ENCODE peak calls at places on chromosomes 3 and 15, in nine cellular contexts. U is HepG2; R is CD4-positive, alpha-beta memory T cell; O is HFF-Myc; G is tibial artery; K is transverse colon; M is cardiac fibroblast; T is fibroblast of mammary gland; N is GM12864. A is an unnamed sample.

GRCh38 chr3:186035277-186035676 is 73.6 kb downstream of the ETV5 start:
- DNase-seq in U (no peak), R (no peak), O (no peak), G (peak), K (no peak), M (peak), T (peak), N (no peak), A (no peak)

GRCh38 chr3:133273346-133273745 is 126.5 kb upstream of the BFSP2 start:
- DNase-seq in U (no peak), R (no peak), O (no peak), G (no peak), K (no peak), M (no peak), T (no peak), N (no peak), A (no peak)

GRCh38 chr3:122357828-122358617 is 25.0 kb downstream of the MIX23 start:
- DNase-seq in U (no peak), R (no peak), O (no peak), G (no peak), K (no peak), M (no peak), T (peak), N (no peak), A (no peak)

GRCh38 chr3:128572644-128573105 is 77.9 kb downstream of the RPN1 start:
- DNase-seq in U (peak), R (peak), O (no peak), G (no peak), K (peak), M (no peak), T (no peak), N (no peak), A (no peak)

GRCh38 chr3:179036226-179036625 is 35.4 kb downstream of the ZMAT3 start:
- DNase-seq in U (no peak), R (no peak), O (no peak), G (no peak), K (no peak), M (no peak), T (no peak), N (no peak), A (no peak)

GRCh38 chr3:117510396-117510795 is 800.8 kb downstream of the TUSC7 start:
- DNase-seq in U (no peak), R (no peak), O (no peak), G (no peak), K (no peak), M (no peak), T (peak), N (no peak), A (peak)

GRCh38 chr15:89753855-89754254 is 2.8 kb upstream of the MESP1 start:
- DNase-seq in U (no peak), R (no peak), O (no peak), G (no peak), K (no peak), M (no peak), T (no peak), N (no peak), A (no peak)

GRCh38 chr15:31300208-31300661 is 26.4 kb upstream of the KLF13 start:
- DNase-seq in U (no peak), R (no peak), O (no peak), G (no peak), K (no peak), M (no peak), T (no peak), N (no peak), A (no peak)

GRCh38 chr15:88704791-88705768 is 66.3 kb downstream of the ISG20 start:
- DNase-seq in U (no peak), R (no peak), O (no peak), G (peak), K (peak), M (peak), T (peak), N (no peak), A (peak)

GRCh38 chr15:89003865-89004725 is 84.2 kb upstream of the ABHD2 start:
- DNase-seq in U (peak), R (no peak), O (no peak), G (peak), K (no peak), M (peak), T (peak), N (no peak), A (no peak)

GRCh38 chr3:13538520-13539284 is 10.2 kb upstream of the FBLN2 start:
- DNase-seq in U (no peak), R (no peak), O (no peak), G (no peak), K (no peak), M (no peak), T (no peak), N (no peak), A (no peak)

GRCh38 chr15:70035051-70035718 is 62.5 kb downstream of the TLE3 start:
- DNase-seq in U (no peak), R (no peak), O (no peak), G (no peak), K (no peak), M (no peak), T (no peak), N (no peak), A (no peak)

GRCh38 chr3:178202199-178202598 is 334.0 kb upstream of the KCNMB2 start:
- DNase-seq in U (no peak), R (no peak), O (no peak), G (no peak), K (no peak), M (no peak), T (no peak), N (no peak), A (no peak)

GRCh38 chr3:4899654-4900236 is 79.5 kb upstream of the BHLHE40 start:
- DNase-seq in U (no peak), R (no peak), O (no peak), G (peak), K (no peak), M (no peak), T (peak), N (no peak), A (no peak)

GRCh38 chr3:157179365-157179803 is 19.4 kb upstream of the CCNL1 start:
- DNase-seq in U (no peak), R (no peak), O (no peak), G (no peak), K (no peak), M (no peak), T (no peak), N (no peak), A (no peak)

GRCh38 chr15:82900511-82900910 is 52.0 kb downstream of the HOMER2 start:
- DNase-seq in U (no peak), R (no peak), O (no peak), G (no peak), K (no peak), M (no peak), T (no peak), N (no peak), A (no peak)

GRCh38 chr3:138082085-138082991 is 33.1 kb downstream of the DZIP1L start:
- DNase-seq in U (peak), R (peak), O (peak), G (no peak), K (no peak), M (peak), T (peak), N (peak), A (peak)

GRCh38 chr15:40190591-40190990 is 29.7 kb downstream of the BUB1B start:
- DNase-seq in U (no peak), R (no peak), O (no peak), G (no peak), K (no peak), M (peak), T (peak), N (no peak), A (peak)

GRCh38 chr3:140223631-140224030 is 288.6 kb downstream of the CLSTN2 start:
- DNase-seq in U (peak), R (no peak), O (no peak), G (no peak), K (no peak), M (peak), T (peak), N (no peak), A (no peak)

GRCh38 chr15:90232941-90233700 is 620 bp downstream of the CIB1 start:
- DNase-seq in U (peak), R (no peak), O (no peak), G (peak), K (peak), M (peak), T (peak), N (no peak), A (peak)

GRCh38 chr15:56869573-56869972 is 48.9 kb upstream of the TCF12 start:
- DNase-seq in U (no peak), R (no peak), O (no peak), G (peak), K (peak), M (peak), T (peak), N (no peak), A (peak)

GRCh38 chr3:132804498-132804897 is 82.3 kb upstream of the NPHP3 start:
- DNase-seq in U (no peak), R (no peak), O (no peak), G (no peak), K (no peak), M (peak), T (no peak), N (no peak), A (peak)

GRCh38 chr3:195263193-195263924 is 7.6 kb downstream of the XXYLT1 start:
- DNase-seq in U (no peak), R (no peak), O (no peak), G (no peak), K (no peak), M (peak), T (no peak), N (no peak), A (no peak)

GRCh38 chr15:82139823-82140268 is 94.0 kb upstream of the MEX3B start:
- DNase-seq in U (peak), R (peak), O (no peak), G (no peak), K (no peak), M (peak), T (peak), N (no peak), A (peak)

GRCh38 chr15:26372712-26373111 is 400.2 kb downstream of the GABRB3 start:
- DNase-seq in U (no peak), R (no peak), O (no peak), G (no peak), K (no peak), M (no peak), T (no peak), N (no peak), A (no peak)

GRCh38 chr15:85412956-85413854 is 32.8 kb downstream of the AKAP13 start:
- DNase-seq in U (peak), R (peak), O (peak), G (peak), K (peak), M (peak), T (peak), N (peak), A (peak)
- H3K4me3 ChIP-seq in U (no peak), R (no peak), O (no peak), G (no peak), K (no peak), M (no peak), T (peak), N (no peak), A (peak)

DNA sequence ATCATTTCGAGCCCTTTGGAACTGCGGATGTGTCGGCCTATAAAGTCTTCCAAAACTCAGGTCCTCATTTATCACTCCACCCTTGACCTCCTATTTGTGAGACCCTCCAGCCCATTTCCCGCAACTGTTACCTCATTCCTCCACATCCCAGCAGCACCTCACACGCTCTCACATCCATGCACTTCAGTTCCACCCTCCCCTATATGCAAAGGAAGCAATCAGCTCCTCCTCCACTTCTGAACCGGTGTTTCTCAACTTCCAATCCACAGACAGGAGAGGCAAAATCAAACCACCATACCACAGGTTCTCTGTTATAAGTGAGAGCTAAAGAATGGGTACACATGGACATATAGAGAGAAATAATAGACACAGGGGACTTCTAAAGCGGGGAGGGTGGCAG is 36.7 kb upstream of the MECOM start:
- DNase-seq in U (no peak), R (no peak), O (no peak), G (no peak), K (no peak), M (no peak), T (no peak), N (no peak), A (no peak)
- H3K4me3 ChIP-seq in U (no peak), R (no peak), O (no peak), G (no peak), K (no peak), M (no peak), T (no peak), N (no peak), A (no peak)

GRCh38 chr15:94844533-94845390 is 613.4 kb downstream of the MCTP2 start:
- DNase-seq in U (peak), R (no peak), O (no peak), G (peak), K (peak), M (peak), T (no peak), N (no peak), A (no peak)
- H3K4me3 ChIP-seq in U (peak), R (no peak), O (peak), G (peak), K (peak), M (peak), T (no peak), N (no peak), A (peak)

GRCh38 chr3:58640700-58641372 is 25.7 kb downstream of the FAM3D start:
- DNase-seq in U (peak), R (peak), O (no peak), G (peak), K (peak), M (peak), T (peak), N (no peak), A (peak)
- H3K4me3 ChIP-seq in U (no peak), R (no peak), O (no peak), G (no peak), K (no peak), M (no peak), T (no peak), N (no peak), A (no peak)